ENCODE peak calls at places on chromosomes 2 and 18, in ten cellular contexts. F is cardiac fibroblast; S is posterior cingulate gyrus; G is GM23248; Z is HS-5; X is stimulated activated CD8-positive, alpha-beta memory T cell treated with anti-CD3 and anti-CD28 coated beads, Interleukin-7, amount 100 ng/mL, for 1 hour; V is Kasumi-1; W is ELR; P is activated T-cell treated with anti-CD3 and anti-CD28 coated beads for 24 hours; B is NCI-H1694. C is an unnamed sample.

GRCh38 chr18:77777126-77777525 is 527.5 kb downstream of the GALR1 start:
- DNase-seq in F (no peak), S (no peak), G (no peak), Z (no peak), X (no peak), V (no peak), W (no peak), P (no peak), B (no peak), C (no peak)

GRCh38 chr18:9095297-9096012 is 7.0 kb upstream of the NDUFV2 start:
- DNase-seq in F (peak), S (no peak), G (no peak), Z (no peak), X (no peak), V (peak), W (peak), P (peak), B (no peak), C (no peak)

GRCh38 chr2:30253873-30254691 is 22.7 kb downstream of the LBH start:
- DNase-seq in F (no peak), S (no peak), G (no peak), Z (no peak), X (no peak), V (no peak), W (no peak), P (no peak), B (no peak), C (no peak)

GRCh38 chr2:166764216-166764615 is 124.1 kb upstream of the XIRP2 start:
- DNase-seq in F (no peak), S (no peak), G (no peak), Z (no peak), X (no peak), V (no peak), W (peak), P (no peak), B (no peak), C (no peak)

GRCh38 chr2:240425236-240425615 is 10.2 kb upstream of the GPC1 start:
- DNase-seq in F (no peak), S (no peak), G (no peak), Z (no peak), X (no peak), V (no peak), W (peak), P (no peak), B (no peak), C (no peak)

GRCh38 chr2:197388866-197389587 is 45.8 kb downstream of the SF3B1 start:
- DNase-seq in F (no peak), S (no peak), G (no peak), Z (no peak), X (no peak), V (no peak), W (no peak), P (no peak), B (no peak), C (no peak)

GRCh38 chr2:99975386-99975785 is 167.0 kb downstream of the AFF3 start:
- DNase-seq in F (peak), S (no peak), G (peak), Z (peak), X (no peak), V (no peak), W (peak), P (no peak), B (no peak), C (no peak)

GRCh38 chr18:66553824-66554223 is 50.1 kb downstream of the CDH19 start:
- DNase-seq in F (peak), S (no peak), G (no peak), Z (no peak), X (no peak), V (no peak), W (no peak), P (no peak), B (no peak), C (no peak)

GRCh38 chr2:173990970-173991819 is 26.0 kb upstream of the SP3 start:
- DNase-seq in F (peak), S (peak), G (peak), Z (no peak), X (no peak), V (no peak), W (no peak), P (no peak), B (peak), C (no peak)

GRCh38 chr2:130819915-130820861 is 16.5 kb upstream of the ARHGEF4 start:
- DNase-seq in F (no peak), S (no peak), G (peak), Z (no peak), X (no peak), V (no peak), W (peak), P (no peak), B (peak), C (no peak)

GRCh38 chr18:76212958-76213357 is 282.1 kb downstream of the ZNF516 start:
- DNase-seq in F (no peak), S (no peak), G (no peak), Z (no peak), X (no peak), V (peak), W (no peak), P (no peak), B (no peak), C (peak)

GRCh38 chr2:120358734-120359465 is 13.0 kb downstream of the INHBB start:
- DNase-seq in F (no peak), S (no peak), G (no peak), Z (no peak), X (no peak), V (no peak), W (no peak), P (no peak), B (no peak), C (no peak)

GRCh38 chr2:104969564-104969963 is 68.3 kb upstream of the MRPS9 start:
- DNase-seq in F (no peak), S (no peak), G (no peak), Z (no peak), X (no peak), V (peak), W (peak), P (no peak), B (no peak), C (no peak)

GRCh38 chr2:67008114-67008513 is 389.0 kb upstream of the ETAA1 start:
- DNase-seq in F (no peak), S (no peak), G (peak), Z (no peak), X (no peak), V (no peak), W (no peak), P (no peak), B (no peak), C (no peak)

GRCh38 chr2:238644095-238645081 is 203.5 kb upstream of the TWIST2 start:
- DNase-seq in F (peak), S (no peak), G (peak), Z (peak), X (no peak), V (no peak), W (peak), P (no peak), B (no peak), C (no peak)

GRCh38 chr2:23388292-23388691 is 3.3 kb downstream of the KLHL29 start:
- DNase-seq in F (no peak), S (no peak), G (no peak), Z (no peak), X (no peak), V (no peak), W (no peak), P (no peak), B (no peak), C (no peak)

GRCh38 chr2:190578158-190579057 is 43.9 kb upstream of the NEMP2 start:
- DNase-seq in F (peak), S (no peak), G (peak), Z (no peak), X (no peak), V (peak), W (peak), P (no peak), B (no peak), C (no peak)

GRCh38 chr18:33761363-33761762 is 183.3 kb downstream of the ASXL3 start:
- DNase-seq in F (peak), S (no peak), G (peak), Z (no peak), X (no peak), V (peak), W (peak), P (no peak), B (peak), C (no peak)

GRCh38 chr2:20104900-20105545 is 53.6 kb upstream of the LAPTM4A start:
- DNase-seq in F (no peak), S (no peak), G (no peak), Z (no peak), X (no peak), V (no peak), W (no peak), P (no peak), B (no peak), C (peak)

GRCh38 chr2:105042189-105042588 is 4.3 kb downstream of the MRPS9 start:
- DNase-seq in F (no peak), S (no peak), G (no peak), Z (no peak), X (no peak), V (no peak), W (no peak), P (no peak), B (no peak), C (no peak)

GRCh38 chr2:224909885-224910517 is 132.3 kb downstream of the DOCK10 start:
- DNase-seq in F (peak), S (no peak), G (peak), Z (no peak), X (no peak), V (no peak), W (peak), P (no peak), B (peak), C (peak)

GRCh38 chr2:144300632-144301031 is 219.3 kb downstream of the ZEB2 start:
- DNase-seq in F (no peak), S (no peak), G (no peak), Z (no peak), X (no peak), V (no peak), W (no peak), P (no peak), B (no peak), C (no peak)

C was measured in NCI-H2029.